ENCODE peak calls at places on chromosomes 2 and 18, in five cellular contexts. O is mucosa of descending colon; L is OCI-LY7; C is activated T-cell treated with anti-CD3 and anti-CD28 coated beads, Interleukin-2, amount 50 U/mL, for 48 hours; R is EH. J is an unnamed sample.

GRCh38 chr2:157876771-157877108 is 610 bp upstream of the ACVR1 start:
- DNase-seq in O (no peak), L (no peak), C (no peak), R (no peak), J (no peak)

GRCh38 chr2:28408764-28409599 is 16.3 kb downstream of the FOSL2 start:
- DNase-seq in O (peak; percentile 62), L (no peak), C (peak; percentile 81), R (peak; percentile 84), J (no peak)

GRCh38 chr2:70181363-70181956 is 9.4 kb downstream of the C2orf42 start:
- DNase-seq in O (peak; percentile 29), L (peak; percentile 83), C (no peak), R (no peak), J (no peak)

GRCh38 chr18:48405108-48405507 is 4.1 kb downstream of the ZBTB7C start:
- DNase-seq in O (no peak), L (no peak), C (peak; percentile 20), R (peak; percentile 43), J (no peak)

GRCh38 chr2:134407154-134407890 is 153.4 kb downstream of the MGAT5 start:
- DNase-seq in O (no peak), L (no peak), C (no peak), R (no peak), J (no peak)

GRCh38 chr2:240655931-240656886 is 26.5 kb downstream of the AQP12B start:
- DNase-seq in O (peak; percentile 24), L (no peak), C (no peak), R (peak; percentile 28), J (no peak)

GRCh38 chr2:27958711-27959378 is 68.3 kb downstream of the BABAM2 start:
- DNase-seq in O (no peak), L (no peak), C (no peak), R (peak; percentile 35), J (no peak)

GRCh38 chr18:13262839-13263691 is 44.5 kb downstream of the LDLRAD4 start:
- DNase-seq in O (no peak), L (no peak), C (peak; percentile 17), R (no peak), J (no peak)

GRCh38 chr2:101150306-101151140 is 659 bp downstream of the TBC1D8 start:
- DNase-seq in O (peak; percentile 49), L (no peak), C (peak; percentile 38), R (peak; percentile 25), J (no peak)

GRCh38 chr2:100767224-100767653 is 52.7 kb upstream of the NPAS2 start:
- DNase-seq in O (no peak), L (no peak), C (no peak), R (peak; percentile 97), J (no peak)

GRCh38 chr18:79401494-79402208 is 5.9 kb downstream of the NFATC1 start:
- DNase-seq in O (no peak), L (no peak), C (no peak), R (no peak), J (no peak)

GRCh38 chr2:21367421-21367820 is 243.7 kb downstream of the TDRD15 start:
- DNase-seq in O (no peak), L (no peak), C (no peak), R (no peak), J (no peak)

GRCh38 chr18:56451188-56451587 is 187.2 kb downstream of the TXNL1 start:
- DNase-seq in O (no peak), L (no peak), C (no peak), R (no peak), J (no peak)

GRCh38 chr2:177649568-177650271 is 257.1 kb downstream of the AGPS start:
- DNase-seq in O (no peak), L (no peak), C (no peak), R (no peak), J (no peak)

GRCh38 chr2:37655442-37655841 is 16.0 kb downstream of the CDC42EP3 start:
- DNase-seq in O (no peak), L (no peak), C (no peak), R (no peak), J (no peak)

GRCh38 chr18:47710451-47710850 is 220.0 kb downstream of the SMAD2 start:
- DNase-seq in O (no peak), L (no peak), C (no peak), R (no peak), J (no peak)